ENCODE peak calls at places on chromosomes 7 and 10, in seven cellular contexts. One of them, this sample, is unnamed.

GRCh38 chr10:113720386-113720785 is 31.1 kb upstream of the PLEKHS1 start:
- DNase-seq in GM12878: no peak
- DNase-seq in stomach: no peak
- DNase-seq in K562: no peak
- DNase-seq in endothelial cell of umbilical vein: no peak
- DNase-seq in spleen: no peak
- DNase-seq in HCT116: no peak
- DNase-seq in this sample: no peak

GRCh38 chr10:77699080-77699645 is 61.6 kb upstream of the KCNMA1 start:
- DNase-seq in HCT116: no peak
- DNase-seq in endothelial cell of umbilical vein: no peak
- DNase-seq in GM12878: no peak
- DNase-seq in stomach: no peak
- DNase-seq in K562: no peak
- DNase-seq in spleen: no peak
- DNase-seq in this sample: peak; percentile 17

GRCh38 chr7:96723622-96724021 is 14.0 kb upstream of the SEM1 start:
- DNase-seq in stomach: no peak
- DNase-seq in HCT116: no peak
- DNase-seq in GM12878: no peak
- DNase-seq in K562: no peak
- DNase-seq in endothelial cell of umbilical vein: no peak
- DNase-seq in spleen: no peak
- DNase-seq in this sample: no peak

GRCh38 chr7:43431020-43431595 is 151.8 kb upstream of the STK17A start:
- DNase-seq in GM12878: no peak
- DNase-seq in K562: no peak
- DNase-seq in spleen: no peak
- DNase-seq in endothelial cell of umbilical vein: no peak
- DNase-seq in stomach: no peak
- DNase-seq in HCT116: no peak
- DNase-seq in this sample: peak; percentile 75

GRCh38 chr7:68529221-68529620 is 1069.1 kb upstream of the AUTS2 start:
- DNase-seq in HCT116: no peak
- DNase-seq in K562: no peak
- DNase-seq in endothelial cell of umbilical vein: no peak
- DNase-seq in spleen: no peak
- DNase-seq in stomach: no peak
- DNase-seq in GM12878: no peak
- DNase-seq in this sample: no peak

GRCh38 chr7:114273218-114273617 is 141.4 kb upstream of the FOXP2 start:
- DNase-seq in GM12878: no peak
- DNase-seq in spleen: no peak
- DNase-seq in K562: no peak
- DNase-seq in HCT116: no peak
- DNase-seq in stomach: no peak
- DNase-seq in endothelial cell of umbilical vein: no peak
- DNase-seq in this sample: no peak

GRCh38 chr7:155612658-155613057 is 31.8 kb upstream of the RBM33 start:
- DNase-seq in stomach: no peak
- DNase-seq in endothelial cell of umbilical vein: no peak
- DNase-seq in K562: no peak
- DNase-seq in spleen: peak; percentile 47
- DNase-seq in HCT116: no peak
- DNase-seq in GM12878: no peak
- DNase-seq in this sample: no peak

GRCh38 chr10:24254180-24254579 is 45.2 kb downstream of the KIAA1217 start:
- DNase-seq in HCT116: no peak
- DNase-seq in K562: no peak
- DNase-seq in spleen: no peak
- DNase-seq in endothelial cell of umbilical vein: no peak
- DNase-seq in stomach: no peak
- DNase-seq in GM12878: no peak
- DNase-seq in this sample: no peak

GRCh38 chr10:133272964-133273420 is 3.7 kb downstream of the ADAM8 start:
- DNase-seq in spleen: peak; percentile 80
- DNase-seq in HCT116: no peak
- DNase-seq in endothelial cell of umbilical vein: no peak
- DNase-seq in GM12878: no peak
- DNase-seq in stomach: no peak
- DNase-seq in K562: no peak
- DNase-seq in this sample: no peak

GRCh38 chr10:99551158-99551557 is 18.4 kb downstream of the NKX2-3 start:
- DNase-seq in endothelial cell of umbilical vein: no peak
- DNase-seq in K562: no peak
- DNase-seq in HCT116: no peak
- DNase-seq in spleen: no peak
- DNase-seq in GM12878: no peak
- DNase-seq in stomach: no peak
- DNase-seq in this sample: no peak

GRCh38 chr10:77162697-77163096 is 474.9 kb downstream of the KCNMA1 start:
- DNase-seq in spleen: no peak
- DNase-seq in K562: no peak
- DNase-seq in HCT116: no peak
- DNase-seq in endothelial cell of umbilical vein: peak; percentile 48
- DNase-seq in GM12878: no peak
- DNase-seq in stomach: no peak
- DNase-seq in this sample: no peak

GRCh38 chr10:109308971-109309370 is 614.3 kb downstream of the XPNPEP1 start:
- DNase-seq in spleen: no peak
- DNase-seq in K562: no peak
- DNase-seq in HCT116: no peak
- DNase-seq in endothelial cell of umbilical vein: no peak
- DNase-seq in GM12878: no peak
- DNase-seq in stomach: no peak
- DNase-seq in this sample: no peak

GRCh38 chr10:588246-589165 is 101.0 kb downstream of the DIP2C start:
- DNase-seq in K562: no peak
- DNase-seq in GM12878: no peak
- DNase-seq in HCT116: no peak
- DNase-seq in endothelial cell of umbilical vein: no peak
- DNase-seq in spleen: no peak
- DNase-seq in stomach: no peak
- DNase-seq in this sample: no peak

GRCh38 chr10:47325303-47326291 is 3.3 kb downstream of the GDF2 start:
- DNase-seq in GM12878: no peak
- DNase-seq in stomach: peak; percentile 20
- DNase-seq in HCT116: no peak
- DNase-seq in endothelial cell of umbilical vein: no peak
- DNase-seq in spleen: no peak
- DNase-seq in K562: no peak
- DNase-seq in this sample: no peak

GRCh38 chr10:92894081-92894480 is 45.8 kb downstream of the EXOC6 start:
- DNase-seq in stomach: no peak
- DNase-seq in GM12878: no peak
- DNase-seq in endothelial cell of umbilical vein: no peak
- DNase-seq in spleen: no peak
- DNase-seq in K562: no peak
- DNase-seq in HCT116: no peak
- DNase-seq in this sample: no peak

GRCh38 chr10:66927271-66927950 is 1.6 kb downstream of the LRRTM3 start:
- DNase-seq in endothelial cell of umbilical vein: no peak
- DNase-seq in K562: no peak
- DNase-seq in HCT116: no peak
- DNase-seq in stomach: no peak
- DNase-seq in GM12878: no peak
- DNase-seq in spleen: no peak
- DNase-seq in this sample: no peak

GRCh38 chr10:128630787-128631252 is 504.6 kb upstream of the MKI67 start:
- DNase-seq in endothelial cell of umbilical vein: no peak
- DNase-seq in GM12878: no peak
- DNase-seq in stomach: no peak
- DNase-seq in HCT116: no peak
- DNase-seq in K562: no peak
- DNase-seq in spleen: no peak
- DNase-seq in this sample: peak; percentile 34

GRCh38 chr10:92692085-92692671 is 2.4 kb downstream of the HHEX start:
- DNase-seq in endothelial cell of umbilical vein: no peak
- DNase-seq in spleen: peak; percentile 88
- DNase-seq in stomach: no peak
- DNase-seq in GM12878: no peak
- DNase-seq in HCT116: no peak
- DNase-seq in K562: no peak
- DNase-seq in this sample: peak; percentile 53

GRCh38 chr10:100907175-100907574 is 5.6 kb upstream of the SLF2 start:
- DNase-seq in endothelial cell of umbilical vein: no peak
- DNase-seq in spleen: no peak
- DNase-seq in GM12878: no peak
- DNase-seq in stomach: no peak
- DNase-seq in K562: no peak
- DNase-seq in HCT116: no peak
- DNase-seq in this sample: no peak

GRCh38 chr7:21636694-21637093 is 93.9 kb downstream of the DNAH11 start:
- DNase-seq in HCT116: no peak
- DNase-seq in K562: no peak
- DNase-seq in GM12878: no peak
- DNase-seq in stomach: no peak
- DNase-seq in spleen: no peak
- DNase-seq in endothelial cell of umbilical vein: no peak
- DNase-seq in this sample: no peak

GRCh38 chr10:66941491-66941890 is 15.7 kb downstream of the LRRTM3 start:
- DNase-seq in spleen: no peak
- DNase-seq in GM12878: no peak
- DNase-seq in K562: no peak
- DNase-seq in HCT116: no peak
- DNase-seq in endothelial cell of umbilical vein: no peak
- DNase-seq in stomach: no peak
- DNase-seq in this sample: no peak

GRCh38 chr10:73096041-73096451 is 620 bp downstream of the P4HA1 start:
- DNase-seq in stomach: peak; percentile 75
- DNase-seq in GM12878: no peak
- DNase-seq in endothelial cell of umbilical vein: peak; percentile 70
- DNase-seq in K562: peak; percentile 50
- DNase-seq in spleen: peak; percentile 94
- DNase-seq in HCT116: no peak
- DNase-seq in this sample: peak; percentile 92
- TF ChIP-seq POLR2AphosphoS5 in stomach: no peak
- TF ChIP-seq POLR2AphosphoS5 in GM12878: no peak
- TF ChIP-seq POLR2AphosphoS5 in endothelial cell of umbilical vein: no peak
- TF ChIP-seq POLR2AphosphoS5 in K562: no peak
- TF ChIP-seq POLR2AphosphoS5 in spleen: peak; percentile 71
- TF ChIP-seq POLR2AphosphoS5 in HCT116: no peak
- TF ChIP-seq POLR2AphosphoS5 in this sample: no peak

GRCh38 chr7:156928406-156928747 is 21.1 kb upstream of the NOM1 start:
- DNase-seq in GM12878: no peak
- DNase-seq in stomach: no peak
- DNase-seq in endothelial cell of umbilical vein: no peak
- DNase-seq in spleen: no peak
- DNase-seq in K562: no peak
- DNase-seq in HCT116: no peak
- DNase-seq in this sample: no peak

GRCh38 chr7:156927571-156928405 is 21.7 kb upstream of the NOM1 start:
- DNase-seq in endothelial cell of umbilical vein: peak; percentile 94
- DNase-seq in spleen: no peak
- DNase-seq in HCT116: no peak
- DNase-seq in stomach: no peak
- DNase-seq in K562: no peak
- DNase-seq in GM12878: no peak
- DNase-seq in this sample: no peak

GRCh38 chr7:156929789-156930539 is 19.5 kb upstream of the NOM1 start:
- DNase-seq in spleen: no peak
- DNase-seq in HCT116: no peak
- DNase-seq in K562: no peak
- DNase-seq in GM12878: no peak
- DNase-seq in stomach: no peak
- DNase-seq in endothelial cell of umbilical vein: no peak
- DNase-seq in this sample: no peak

GRCh38 chr7:156935250-156935649 is 14.3 kb upstream of the NOM1 start:
- DNase-seq in endothelial cell of umbilical vein: no peak
- DNase-seq in spleen: no peak
- DNase-seq in stomach: no peak
- DNase-seq in HCT116: no peak
- DNase-seq in GM12878: no peak
- DNase-seq in K562: no peak
- DNase-seq in this sample: no peak

DNA sequence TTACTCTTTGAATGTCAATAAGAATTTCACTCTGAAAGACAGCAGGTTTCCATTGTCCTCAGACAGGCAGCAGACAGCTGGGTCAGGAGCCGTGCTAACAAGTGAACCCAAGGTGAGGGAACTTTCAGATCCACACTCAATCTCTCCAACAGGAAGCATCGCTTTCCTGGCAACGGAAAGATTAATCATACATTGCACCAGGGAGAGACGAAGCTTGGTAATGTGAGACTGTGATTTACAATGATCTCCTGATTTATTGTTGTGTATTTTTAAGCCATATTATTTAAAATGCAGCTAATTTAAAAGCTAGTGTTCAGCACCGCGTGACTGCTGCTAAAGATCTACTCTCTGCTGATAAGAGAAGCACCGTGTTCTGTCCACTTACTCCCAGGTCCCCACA is 17.5 kb upstream of the NOM1 start:
- DNase-seq in stomach: no peak
- DNase-seq in spleen: no peak
- DNase-seq in GM12878: no peak
- DNase-seq in K562: no peak
- DNase-seq in HCT116: no peak
- DNase-seq in endothelial cell of umbilical vein: peak; percentile 97
- DNase-seq in this sample: no peak
- TF ChIP-seq POLR2AphosphoS5 in stomach: no peak
- TF ChIP-seq POLR2AphosphoS5 in spleen: peak; percentile 32
- TF ChIP-seq POLR2AphosphoS5 in GM12878: no peak
- TF ChIP-seq POLR2AphosphoS5 in K562: no peak
- TF ChIP-seq POLR2AphosphoS5 in HCT116: no peak
- TF ChIP-seq POLR2AphosphoS5 in endothelial cell of umbilical vein: peak; percentile 89
- TF ChIP-seq POLR2AphosphoS5 in this sample: no peak

GRCh38 chr10:72242675-72243074 is 26.6 kb upstream of the ASCC1 start:
- DNase-seq in K562: no peak
- DNase-seq in HCT116: no peak
- DNase-seq in stomach: peak; percentile 37
- DNase-seq in endothelial cell of umbilical vein: peak; percentile 82
- DNase-seq in GM12878: no peak
- DNase-seq in spleen: peak; percentile 84
- DNase-seq in this sample: no peak

GRCh38 chr10:72241853-72242252 is 25.8 kb upstream of the ASCC1 start:
- DNase-seq in spleen: peak; percentile 31
- DNase-seq in GM12878: no peak
- DNase-seq in HCT116: no peak
- DNase-seq in stomach: no peak
- DNase-seq in K562: no peak
- DNase-seq in endothelial cell of umbilical vein: no peak
- DNase-seq in this sample: no peak

GRCh38 chr10:72244573-72245038 is 28.5 kb upstream of the ASCC1 start:
- DNase-seq in stomach: no peak
- DNase-seq in K562: no peak
- DNase-seq in HCT116: no peak
- DNase-seq in GM12878: no peak
- DNase-seq in spleen: no peak
- DNase-seq in endothelial cell of umbilical vein: no peak
- DNase-seq in this sample: no peak

GRCh38 chr10:72245949-72246525 is 27.7 kb upstream of the DDIT4 start:
- DNase-seq in K562: no peak
- DNase-seq in GM12878: no peak
- DNase-seq in spleen: peak; percentile 31
- DNase-seq in HCT116: no peak
- DNase-seq in endothelial cell of umbilical vein: no peak
- DNase-seq in stomach: no peak
- DNase-seq in this sample: no peak

GRCh38 chr10:72243822-72244437 is 27.9 kb upstream of the ASCC1 start:
- DNase-seq in HCT116: no peak
- DNase-seq in GM12878: no peak
- DNase-seq in spleen: peak; percentile 60
- DNase-seq in endothelial cell of umbilical vein: peak; percentile 48
- DNase-seq in stomach: peak; percentile 58
- DNase-seq in K562: peak; percentile 29
- DNase-seq in this sample: peak; percentile 93
- TF ChIP-seq POLR2AphosphoS5 in HCT116: no peak
- TF ChIP-seq POLR2AphosphoS5 in GM12878: no peak
- TF ChIP-seq POLR2AphosphoS5 in spleen: peak; percentile 59
- TF ChIP-seq POLR2AphosphoS5 in endothelial cell of umbilical vein: no peak
- TF ChIP-seq POLR2AphosphoS5 in stomach: peak; percentile 82
- TF ChIP-seq POLR2AphosphoS5 in K562: no peak
- TF ChIP-seq POLR2AphosphoS5 in this sample: peak; percentile 90

GRCh38 chr7:22858640-22859561 is 36.3 kb upstream of the TOMM7 start:
- DNase-seq in stomach: no peak
- DNase-seq in K562: no peak
- DNase-seq in HCT116: peak; percentile 69
- DNase-seq in GM12878: no peak
- DNase-seq in spleen: no peak
- DNase-seq in endothelial cell of umbilical vein: peak; percentile 54
- DNase-seq in this sample: no peak
- TF ChIP-seq POLR2AphosphoS5 in stomach: peak; percentile 20
- TF ChIP-seq POLR2AphosphoS5 in K562: peak; percentile 29
- TF ChIP-seq POLR2AphosphoS5 in HCT116: peak; percentile 66
- TF ChIP-seq POLR2AphosphoS5 in GM12878: no peak
- TF ChIP-seq POLR2AphosphoS5 in spleen: no peak
- TF ChIP-seq POLR2AphosphoS5 in endothelial cell of umbilical vein: peak; percentile 54
- TF ChIP-seq POLR2AphosphoS5 in this sample: peak; percentile 56